ENCODE peak calls at places on chromosomes 11 and 22, in five cellular contexts. H is heart right ventricle; X is cardiac muscle cell; C is CD8-positive, alpha-beta memory T cell; D is heart left ventricle. L is an unnamed sample.

GRCh38 chr22:21942939-21943338 is 9.7 kb downstream of the PPM1F start:
- DNase-seq in H (no peak), X (peak), C (no peak), D (no peak), L (no peak)

GRCh38 chr11:76791861-76792260 is 8.7 kb downstream of the TSKU start:
- DNase-seq in H (no peak), X (peak), C (no peak), D (no peak), L (peak)

GRCh38 chr11:111352235-111352746 is 26.8 kb downstream of the POU2AF1 start:
- DNase-seq in H (no peak), X (no peak), C (no peak), D (no peak), L (no peak)

GRCh38 chr11:116732740-116733385 is 39.9 kb downstream of the BUD13 start:
- DNase-seq in H (peak), X (peak), C (peak), D (peak), L (peak)

GRCh38 chr11:14373941-14374646 is 15.1 kb upstream of the RRAS2 start:
- DNase-seq in H (no peak), X (peak), C (no peak), D (peak), L (peak)

GRCh38 chr11:122814401-122814800 is 23.9 kb upstream of the CRTAM start:
- DNase-seq in H (no peak), X (peak), C (no peak), D (no peak), L (no peak)

GRCh38 chr11:105220175-105220574 is 80.6 kb upstream of the CARD18 start:
- DNase-seq in H (no peak), X (no peak), C (no peak), D (no peak), L (no peak)

GRCh38 chr11:12803086-12803826 is 129.0 kb downstream of the TEAD1 start:
- DNase-seq in H (no peak), X (peak), C (no peak), D (no peak), L (no peak)

GRCh38 chr11:63870351-63871197 is 31.7 kb downstream of the MARK2 start:
- DNase-seq in H (no peak), X (no peak), C (no peak), D (no peak), L (no peak)

GRCh38 chr11:69984457-69985261 is 93.5 kb upstream of the ANO1 start:
- DNase-seq in H (no peak), X (no peak), C (no peak), D (no peak), L (peak)

GRCh38 chr11:64900263-64900678 is 16.7 kb downstream of the ATG2A start:
- DNase-seq in H (no peak), X (no peak), C (peak), D (no peak), L (no peak)
- H3K4me3 ChIP-seq in H (no peak), X (no peak), C (no peak), D (no peak), L (no peak)

GRCh38 chr11:10906521-10906920 is 48.7 kb upstream of the ZBED5 start:
- DNase-seq in H (no peak), X (no peak), C (no peak), D (no peak), L (no peak)
- H3K27ac ChIP-seq in H (no peak), X (no peak), C (no peak), D (no peak), L (no peak)

DNA sequence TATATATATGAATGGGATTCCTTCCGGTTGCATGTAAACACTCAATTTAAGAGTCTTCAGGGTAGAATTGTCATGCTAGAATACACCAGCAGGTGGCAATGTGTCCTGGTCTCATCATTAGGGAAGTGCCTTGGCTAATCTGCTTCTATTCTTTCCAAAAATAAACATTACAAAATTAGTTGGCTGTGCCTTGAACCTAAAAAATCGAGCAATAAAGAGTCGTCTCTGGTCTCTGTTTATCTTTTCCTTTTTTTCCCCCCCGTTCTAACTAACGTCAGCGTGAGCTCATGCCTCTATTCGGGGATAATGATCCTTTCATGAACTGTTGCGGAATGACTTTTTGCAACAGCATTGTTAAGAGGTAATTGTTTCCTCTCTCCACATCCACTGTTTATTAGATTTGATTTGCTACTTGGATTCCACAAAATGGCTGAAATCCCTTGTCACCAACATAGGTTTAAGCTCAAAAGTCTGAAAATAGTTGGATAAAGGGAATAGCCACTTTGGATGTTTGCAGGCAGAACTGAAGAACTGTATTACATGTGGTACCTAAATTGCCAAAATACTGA is 1.2 kb upstream of the ARHGEF12 start:
- DNase-seq in H (no peak), X (peak), C (no peak), D (peak), L (peak)
- H3K4me3 ChIP-seq in H (peak), X (peak), C (peak), D (peak), L (peak)

DNA sequence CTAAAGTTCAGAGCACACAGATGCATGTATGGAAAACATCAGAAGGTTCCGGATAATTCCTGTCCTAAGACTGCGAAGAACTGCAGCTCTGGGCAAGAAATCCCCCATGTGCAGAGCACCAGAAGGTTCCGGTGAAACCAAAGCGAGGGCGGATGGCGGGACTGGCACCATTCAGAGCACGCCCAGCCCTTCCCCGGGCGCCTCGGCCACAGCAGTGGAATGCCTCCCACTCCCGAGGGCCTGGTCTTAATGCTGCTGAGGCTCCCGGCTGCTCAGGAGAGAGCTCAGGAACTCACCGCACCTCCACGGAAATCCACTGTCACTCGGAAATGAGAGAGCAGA is 43.1 kb downstream of the BRD1 start:
- DNase-seq in H (no peak), X (no peak), C (no peak), D (no peak), L (no peak)
- H3K27ac ChIP-seq in H (no peak), X (no peak), C (no peak), D (no peak), L (no peak)

L was measured in right lobe of liver.